ENCODE peak calls at places on chromosomes 1 and 21, in five cellular contexts. One of them, this sample, is unnamed. For H3K4me1, the result is how much of the 10 kb centered on the place peaks cover.

GRCh38 chr1:207034998-207035397 is 2.4 kb upstream of the C1orf116 start:
- DNase-seq in testis: no peak
- DNase-seq in sigmoid colon: no peak
- DNase-seq in upper lobe of left lung: no peak
- DNase-seq in heart left ventricle: no peak
- DNase-seq in this sample: no peak

GRCh38 chr1:156281281-156282142 is 1.1 kb downstream of the SMG5 start:
- DNase-seq in upper lobe of left lung: peak
- DNase-seq in testis: peak
- DNase-seq in heart left ventricle: peak
- DNase-seq in sigmoid colon: no peak
- DNase-seq in this sample: no peak

GRCh38 chr1:110639724-110640386 is 33.7 kb upstream of the KCNA2 start:
- DNase-seq in upper lobe of left lung: no peak
- DNase-seq in heart left ventricle: no peak
- DNase-seq in testis: no peak
- DNase-seq in sigmoid colon: no peak
- DNase-seq in this sample: no peak

GRCh38 chr1:76951185-76951584 is 83.9 kb downstream of the ST6GALNAC5 start:
- DNase-seq in heart left ventricle: no peak
- DNase-seq in sigmoid colon: no peak
- DNase-seq in testis: no peak
- DNase-seq in upper lobe of left lung: no peak
- DNase-seq in this sample: no peak

GRCh38 chr1:17486242-17486641 is 46.8 kb upstream of the RCC2 start:
- DNase-seq in upper lobe of left lung: no peak
- DNase-seq in heart left ventricle: no peak
- DNase-seq in testis: no peak
- DNase-seq in sigmoid colon: no peak
- DNase-seq in this sample: no peak

GRCh38 chr1:151847867-151848596 is 5.5 kb downstream of the THEM5 start:
- DNase-seq in upper lobe of left lung: no peak
- DNase-seq in sigmoid colon: peak
- DNase-seq in testis: peak
- DNase-seq in heart left ventricle: no peak
- DNase-seq in this sample: no peak

GRCh38 chr1:91925644-91926330 is 23.4 kb upstream of the BRDT start:
- DNase-seq in upper lobe of left lung: no peak
- DNase-seq in sigmoid colon: no peak
- DNase-seq in heart left ventricle: no peak
- DNase-seq in testis: no peak
- DNase-seq in this sample: no peak

GRCh38 chr1:116189481-116189880 is 78.3 kb downstream of the MAB21L3 start:
- DNase-seq in sigmoid colon: no peak
- DNase-seq in heart left ventricle: no peak
- DNase-seq in upper lobe of left lung: no peak
- DNase-seq in testis: no peak
- DNase-seq in this sample: no peak

GRCh38 chr1:182380199-182380598 is 11.4 kb downstream of the GLUL start:
- DNase-seq in sigmoid colon: no peak
- DNase-seq in upper lobe of left lung: no peak
- DNase-seq in testis: no peak
- DNase-seq in heart left ventricle: no peak
- DNase-seq in this sample: no peak

GRCh38 chr1:227845115-227845389 is 29.6 kb downstream of the PRSS38 start:
- DNase-seq in heart left ventricle: no peak
- DNase-seq in upper lobe of left lung: no peak
- DNase-seq in testis: no peak
- DNase-seq in sigmoid colon: no peak
- DNase-seq in this sample: no peak

GRCh38 chr1:162235261-162235780 is 141.3 kb downstream of the SPATA46 start:
- DNase-seq in heart left ventricle: no peak
- DNase-seq in upper lobe of left lung: peak
- DNase-seq in sigmoid colon: no peak
- DNase-seq in testis: no peak
- DNase-seq in this sample: no peak

GRCh38 chr1:3477241-3478109 is 23.0 kb downstream of the ARHGEF16 start:
- DNase-seq in sigmoid colon: no peak
- DNase-seq in heart left ventricle: no peak
- DNase-seq in upper lobe of left lung: no peak
- DNase-seq in testis: no peak
- DNase-seq in this sample: no peak

GRCh38 chr1:11735854-11736745 is at the start of gene AGTRAP:
- DNase-seq in heart left ventricle: peak
- DNase-seq in testis: peak
- DNase-seq in upper lobe of left lung: peak
- DNase-seq in sigmoid colon: peak
- DNase-seq in this sample: peak

GRCh38 chr1:56516539-56517252 is 62.7 kb downstream of the PLPP3 start:
- DNase-seq in sigmoid colon: no peak
- DNase-seq in upper lobe of left lung: peak
- DNase-seq in testis: no peak
- DNase-seq in heart left ventricle: no peak
- DNase-seq in this sample: peak

GRCh38 chr1:32413507-32414185 is 19.4 kb upstream of the BSDC1 start:
- DNase-seq in heart left ventricle: peak
- DNase-seq in testis: peak
- DNase-seq in upper lobe of left lung: peak
- DNase-seq in sigmoid colon: peak
- DNase-seq in this sample: peak

GRCh38 chr1:63615809-63616420 is 22.7 kb downstream of the PGM1 start:
- DNase-seq in testis: peak
- DNase-seq in upper lobe of left lung: peak
- DNase-seq in sigmoid colon: peak
- DNase-seq in heart left ventricle: peak
- DNase-seq in this sample: peak

GRCh38 chr1:75725256-75725655 is 747 bp downstream of the ACADM start:
- DNase-seq in testis: no peak
- DNase-seq in upper lobe of left lung: no peak
- DNase-seq in heart left ventricle: no peak
- DNase-seq in sigmoid colon: no peak
- DNase-seq in this sample: no peak

GRCh38 chr1:23618586-23619083 is 59.3 kb upstream of the ID3 start:
- DNase-seq in sigmoid colon: no peak
- DNase-seq in testis: no peak
- DNase-seq in heart left ventricle: no peak
- DNase-seq in upper lobe of left lung: no peak
- DNase-seq in this sample: no peak
- H3K4me1 ChIP-seq in sigmoid colon: under half
- H3K4me1 ChIP-seq in testis: under half
- H3K4me1 ChIP-seq in heart left ventricle: under half
- H3K4me1 ChIP-seq in upper lobe of left lung: under half
- H3K4me1 ChIP-seq in this sample: under half

DNA sequence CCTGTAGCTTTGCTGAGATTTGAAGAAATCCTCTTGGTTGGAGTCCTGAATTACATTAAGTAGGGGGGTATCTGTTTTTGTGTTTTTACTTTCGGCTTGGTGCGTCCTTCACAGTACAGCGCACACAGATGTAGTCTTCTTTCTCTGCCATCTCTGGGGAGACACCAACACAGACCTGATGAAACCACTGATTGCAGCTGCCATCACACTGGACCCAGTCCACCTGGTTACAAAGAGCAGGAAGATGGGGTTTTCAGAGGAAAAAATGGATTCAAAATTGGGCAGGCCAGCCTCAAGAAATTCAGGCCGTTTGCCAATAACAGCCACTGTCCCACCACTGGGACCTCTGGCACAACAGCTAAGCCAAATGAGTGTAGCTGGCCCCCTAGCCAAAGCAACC is 18.7 kb upstream of the SYT2 start:
- DNase-seq in testis: no peak
- DNase-seq in heart left ventricle: no peak
- DNase-seq in sigmoid colon: no peak
- DNase-seq in upper lobe of left lung: no peak
- DNase-seq in this sample: no peak
- TF ChIP-seq POLR2A in testis: no peak
- TF ChIP-seq POLR2A in heart left ventricle: no peak
- TF ChIP-seq POLR2A in sigmoid colon: no peak
- TF ChIP-seq POLR2A in upper lobe of left lung: no peak
- TF ChIP-seq POLR2A in this sample: no peak

DNA sequence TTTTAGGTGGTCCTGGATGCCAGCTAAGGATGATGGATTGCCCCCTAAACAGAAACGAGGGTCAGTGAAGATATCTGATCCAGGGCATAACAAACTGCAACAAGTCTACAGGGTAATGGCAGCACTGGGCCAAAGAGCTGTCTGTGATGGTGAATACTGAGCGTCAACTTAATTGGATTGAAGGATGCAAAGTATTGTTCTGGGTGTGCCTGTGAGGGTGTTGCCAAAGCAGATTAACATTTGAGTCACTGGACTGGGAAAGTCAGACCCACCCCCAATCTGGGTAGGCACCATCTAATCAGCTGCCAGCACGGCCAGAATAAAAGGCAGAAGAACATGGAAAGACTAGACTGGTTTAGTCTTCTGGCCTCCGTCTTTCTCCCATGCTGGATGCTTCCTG is 235.0 kb downstream of the SETD4 start:
- DNase-seq in upper lobe of left lung: no peak
- DNase-seq in heart left ventricle: no peak
- DNase-seq in testis: no peak
- DNase-seq in sigmoid colon: no peak
- DNase-seq in this sample: no peak
- H3K4me3 ChIP-seq in upper lobe of left lung: no peak
- H3K4me3 ChIP-seq in heart left ventricle: no peak
- H3K4me3 ChIP-seq in testis: no peak
- H3K4me3 ChIP-seq in sigmoid colon: no peak
- H3K4me3 ChIP-seq in this sample: no peak

DNA sequence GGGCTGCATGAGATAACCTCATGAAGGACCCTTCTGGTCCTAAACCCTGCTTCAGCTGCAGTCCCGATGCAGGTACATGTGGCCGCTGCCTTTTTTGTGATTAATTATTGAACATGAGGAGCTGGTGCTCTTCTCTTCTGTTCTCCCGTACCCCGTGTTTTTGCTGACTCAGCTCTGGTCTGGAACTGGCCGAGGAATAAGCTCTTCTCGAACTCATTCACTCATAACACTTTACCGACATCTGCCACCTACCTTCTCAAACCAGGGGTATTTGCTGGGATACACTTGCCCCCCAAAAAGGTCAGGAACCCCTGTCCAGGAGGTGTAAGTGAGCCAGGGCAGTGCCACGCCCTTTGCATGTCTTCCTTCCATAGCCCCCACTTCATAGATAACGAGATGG is 31.8 kb downstream of the KCNQ4 start:
- DNase-seq in heart left ventricle: no peak
- DNase-seq in sigmoid colon: no peak
- DNase-seq in upper lobe of left lung: no peak
- DNase-seq in testis: no peak
- DNase-seq in this sample: no peak
- H3K4me1 ChIP-seq in heart left ventricle: under half
- H3K4me1 ChIP-seq in sigmoid colon: under half
- H3K4me1 ChIP-seq in upper lobe of left lung: under half
- H3K4me1 ChIP-seq in testis: under half
- H3K4me1 ChIP-seq in this sample: under half

DNA sequence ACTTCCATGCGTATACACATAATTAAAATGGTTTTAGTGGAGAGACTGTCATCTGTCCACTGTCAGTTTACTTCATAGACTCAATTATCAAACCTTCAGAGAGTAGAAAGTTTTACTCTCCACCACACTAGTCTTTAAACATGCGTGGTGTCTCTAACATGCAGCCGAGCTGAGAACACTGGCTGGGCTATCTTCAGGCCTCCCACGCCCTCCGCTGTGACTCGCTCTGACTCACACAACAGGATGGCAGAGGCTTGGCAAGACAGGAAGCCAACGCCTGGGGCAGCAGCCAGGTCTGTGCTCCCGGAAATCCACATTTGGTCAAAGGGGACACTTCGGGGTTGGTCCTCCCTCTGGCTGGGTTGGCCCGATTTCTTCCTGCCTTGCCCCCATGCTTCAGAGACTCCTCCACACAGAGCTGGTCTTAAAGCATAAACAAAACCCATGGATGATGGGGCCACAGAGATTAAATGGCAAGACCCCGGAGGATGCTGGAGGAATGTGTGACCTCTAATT is 22.7 kb upstream of the IFNGR2 start:
- DNase-seq in upper lobe of left lung: peak
- DNase-seq in sigmoid colon: peak
- DNase-seq in heart left ventricle: peak
- DNase-seq in testis: peak
- DNase-seq in this sample: peak
- TF ChIP-seq POLR2A in upper lobe of left lung: peak
- TF ChIP-seq POLR2A in sigmoid colon: no peak
- TF ChIP-seq POLR2A in heart left ventricle: no peak
- TF ChIP-seq POLR2A in testis: no peak
- TF ChIP-seq POLR2A in this sample: peak

GRCh38 chr1:54884135-54884586 is 2.8 kb downstream of the DHCR24 start:
- DNase-seq in heart left ventricle: no peak
- DNase-seq in testis: no peak
- DNase-seq in sigmoid colon: no peak
- DNase-seq in upper lobe of left lung: no peak
- DNase-seq in this sample: no peak
- H3K4me3 ChIP-seq in heart left ventricle: no peak
- H3K4me3 ChIP-seq in testis: no peak
- H3K4me3 ChIP-seq in sigmoid colon: no peak
- H3K4me3 ChIP-seq in upper lobe of left lung: no peak
- H3K4me3 ChIP-seq in this sample: no peak

This sample was measured in body of pancreas.